ENCODE peak calls at places on chromosomes 11 and 22, in seven cellular contexts. Y, S, M, I, V, A and N are unnamed samples.

GRCh38 chr11:70948855-70949551 is 303.4 kb downstream of the SHANK2 start:
- DNase-seq in Y (no peak), S (no peak), M (no peak), I (no peak), V (no peak), A (no peak), N (no peak)

GRCh38 chr11:120134106-120134930 is 3.6 kb downstream of the TRIM29 start:
- DNase-seq in Y (no peak), S (no peak), M (no peak), I (no peak), V (no peak), A (no peak), N (no peak)

GRCh38 chr11:131408011-131408640 is 37.7 kb downstream of the NTM start:
- DNase-seq in Y (no peak), S (peak), M (peak), I (no peak), V (peak), A (peak), N (no peak)

GRCh38 chr22:25354456-25354855 is 135.0 kb downstream of the CRYBB2 start:
- DNase-seq in Y (no peak), S (no peak), M (no peak), I (no peak), V (no peak), A (no peak), N (no peak)

GRCh38 chr11:18011633-18012313 is 1.1 kb downstream of the SERGEF start:
- DNase-seq in Y (no peak), S (no peak), M (no peak), I (no peak), V (peak), A (peak), N (peak)

GRCh38 chr11:86360775-86361395 is 13.8 kb upstream of the CCDC81 start:
- DNase-seq in Y (no peak), S (peak), M (no peak), I (no peak), V (no peak), A (no peak), N (no peak)

GRCh38 chr11:118918686-118919280 is 6.9 kb downstream of the BCL9L start:
- DNase-seq in Y (peak), S (no peak), M (no peak), I (no peak), V (no peak), A (no peak), N (no peak)

GRCh38 chr11:102994101-102994500 is 38.6 kb upstream of the MMP13 start:
- DNase-seq in Y (no peak), S (peak), M (no peak), I (no peak), V (no peak), A (no peak), N (no peak)

GRCh38 chr11:19905280-19905853 is 192.7 kb downstream of the NAV2 start:
- DNase-seq in Y (no peak), S (peak), M (no peak), I (no peak), V (no peak), A (no peak), N (peak)